ENCODE peak calls at places on chromosome 9, in five cellular contexts. P, B, G, Q and R are unnamed samples.

GRCh38 chr9:124771867-124772621 is 933 bp upstream of the NR6A1 start:
- DNase-seq in B (no peak), P (peak), Q (no peak), G (peak), R (peak)

GRCh38 chr9:135906291-135907005 is 898 bp downstream of the CAMSAP1 start:
- DNase-seq in G (no peak), P (peak), B (no peak), Q (no peak), R (peak)

GRCh38 chr9:93301291-93301811 is 117.4 kb downstream of the WNK2 start:
- DNase-seq in Q (no peak), B (no peak), G (no peak), P (no peak), R (no peak)

GRCh38 chr9:94156549-94157407 is 72.5 kb downstream of the PTPDC1 start:
- DNase-seq in B (no peak), Q (no peak), G (peak), P (no peak), R (no peak)

GRCh38 chr9:117546894-117547293 is 132.0 kb upstream of the ASTN2 start:
- DNase-seq in P (peak), G (no peak), B (no peak), Q (no peak), R (no peak)

GRCh38 chr9:6219040-6219439 is 3.4 kb downstream of the IL33 start:
- DNase-seq in B (no peak), G (no peak), Q (no peak), P (no peak), R (no peak)

GRCh38 chr9:129631673-129632129 is 5.7 kb downstream of the NTMT1 start:
- DNase-seq in B (no peak), Q (no peak), P (no peak), G (no peak), R (no peak)

GRCh38 chr9:113219972-113220371 is 1.1 kb downstream of the FKBP15 start:
- DNase-seq in P (peak), B (no peak), Q (no peak), G (no peak), R (peak)

GRCh38 chr9:132646726-132647125 is 23.1 kb downstream of the DDX31 start:
- DNase-seq in P (no peak), G (no peak), B (no peak), Q (no peak), R (no peak)

GRCh38 chr9:14158911-14159310 is 155.0 kb downstream of the NFIB start:
- DNase-seq in B (no peak), Q (no peak), P (no peak), G (no peak), R (no peak)

GRCh38 chr9:137671196-137671538 is 52.4 kb downstream of the EHMT1 start:
- DNase-seq in Q (no peak), B (no peak), G (no peak), P (no peak), R (no peak)

GRCh38 chr9:74742792-74743389 is 144.8 kb downstream of the TRPM6 start:
- DNase-seq in B (no peak), Q (no peak), P (no peak), G (no peak), R (no peak)

GRCh38 chr9:129234491-129234890 is 56.4 kb upstream of the IER5L start:
- DNase-seq in Q (no peak), P (no peak), B (no peak), G (no peak), R (no peak)

GRCh38 chr9:78871452-78872331 is 574.8 kb downstream of the PSAT1 start:
- DNase-seq in P (no peak), Q (no peak), B (no peak), G (no peak), R (no peak)

GRCh38 chr9:97518909-97519307 is 17.4 kb downstream of the TMOD1 start:
- DNase-seq in Q (no peak), G (no peak), P (no peak), B (no peak), R (no peak)

GRCh38 chr9:113375057-113376023 is 1.4 kb downstream of the HDHD3 start:
- DNase-seq in P (no peak), Q (no peak), G (no peak), B (no peak), R (no peak)

GRCh38 chr9:106892632-106893031 is 29.7 kb downstream of the ZNF462 start:
- DNase-seq in Q (no peak), G (no peak), B (no peak), P (no peak), R (no peak)

GRCh38 chr9:132181796-132182521 is 20.1 kb downstream of the NTNG2 start:
- DNase-seq in Q (no peak), P (no peak), G (peak), B (no peak), R (no peak)

GRCh38 chr9:112074250-112075008 is 100.7 kb downstream of the SUSD1 start:
- DNase-seq in G (no peak), B (peak), Q (peak), P (peak), R (peak)

GRCh38 chr9:36298566-36298965 is 40.3 kb upstream of the GNE start:
- DNase-seq in B (no peak), G (no peak), P (no peak), Q (no peak), R (no peak)

GRCh38 chr9:35649431-35650340 is 1.0 kb downstream of the SIT1 start:
- DNase-seq in G (no peak), P (peak), Q (peak), B (no peak), R (peak)

GRCh38 chr9:2634158-2634557 is 12.6 kb downstream of the VLDLR start:
- DNase-seq in Q (no peak), P (no peak), B (no peak), G (peak), R (no peak)

GRCh38 chr9:137028281-137029057 is 432 bp upstream of the ABCA2 start:
- DNase-seq in G (peak), B (no peak), Q (peak), P (peak), R (peak)

GRCh38 chr9:80369641-80370040 is 797.9 kb downstream of the TLE4 start:
- DNase-seq in G (no peak), B (no peak), Q (no peak), P (no peak), R (no peak)

GRCh38 chr9:81848472-81848871 is 79.8 kb upstream of the SPATA31D4 start:
- DNase-seq in G (no peak), P (no peak), Q (no peak), B (no peak), R (no peak)

GRCh38 chr9:76895186-76895585 is 10.7 kb downstream of the PRUNE2 start:
- DNase-seq in G (no peak), Q (no peak), B (no peak), P (no peak), R (no peak)

GRCh38 chr9:13269589-13270452 is 9.7 kb downstream of the MPDZ start:
- DNase-seq in P (no peak), Q (no peak), G (no peak), B (no peak), R (no peak)

GRCh38 chr9:111963995-111964394 is 67.4 kb downstream of the UGCG start:
- DNase-seq in P (no peak), Q (no peak), B (no peak), G (no peak), R (no peak)

GRCh38 chr9:97572892-97573365 is 60.2 kb downstream of the TSTD2 start:
- DNase-seq in G (no peak), B (no peak), Q (no peak), P (no peak), R (no peak)

GRCh38 chr9:18705763-18706372 is 231.9 kb downstream of the ADAMTSL1 start:
- DNase-seq in P (no peak), G (no peak), Q (no peak), B (no peak), R (no peak)

GRCh38 chr9:97866848-97867247 is 13.8 kb downstream of the FOXE1 start:
- DNase-seq in P (no peak), G (no peak), B (no peak), Q (no peak), R (no peak)

GRCh38 chr9:127829205-127829935 is 25.1 kb downstream of the ENG start:
- DNase-seq in Q (no peak), B (no peak), P (no peak), G (no peak), R (no peak)

GRCh38 chr9:129569506-129570449 is 51.1 kb downstream of the C9orf50 start:
- DNase-seq in P (no peak), G (no peak), Q (no peak), B (no peak), R (no peak)

GRCh38 chr9:130239741-130240241 is 25.8 kb upstream of the HMCN2 start:
- DNase-seq in G (no peak), P (peak), B (no peak), Q (no peak), R (peak)

GRCh38 chr9:121612511-121612998 is 38.9 kb upstream of the DAB2IP start:
- DNase-seq in Q (no peak), B (no peak), P (no peak), G (no peak), R (no peak)

GRCh38 chr9:14780251-14780650 is 57.7 kb upstream of the CER1 start:
- DNase-seq in B (no peak), Q (no peak), P (no peak), G (no peak), R (no peak)

GRCh38 chr9:111501648-111502047 is 17.5 kb upstream of the ECPAS start:
- DNase-seq in G (no peak), B (no peak), P (no peak), Q (no peak), R (no peak)

GRCh38 chr9:34380511-34381315 is 4.0 kb upstream of the MYORG start:
- DNase-seq in G (peak), Q (peak), B (peak), P (peak), R (peak)